ENCODE peak calls at places on chromosome 1, in ten cellular contexts. One of them, this sample, is unnamed.
A peak's percentile ranks its signal among the peaks of the same experiment; 100 is the strongest.

GRCh38 chr1:39657402-39657801 is 14.5 kb downstream of the NT5C1A start:
- DNase-seq in NCI-H748 treated with DMSO at 0.1 percent for 48 hours: no peak
- DNase-seq in NK-92 treated with Interleukin-12 subunit alpha and Interleukin-12 subunit beta, amount 100 ng/mL, for 24 hours: no peak
- DNase-seq in T-helper 9 cell: no peak
- DNase-seq in RPMI7951: peak; percentile 52
- DNase-seq in ecto neural progenitor cell: no peak
- DNase-seq in aorta: no peak
- DNase-seq in GM10248: no peak
- DNase-seq in prostate gland: no peak
- DNase-seq in fibroblast of the aortic adventitia: peak; percentile 21
- DNase-seq in this sample: no peak

GRCh38 chr1:37471345-37472231 is 2.8 kb upstream of the ZC3H12A start:
- DNase-seq in GM10248: no peak
- DNase-seq in fibroblast of the aortic adventitia: peak; percentile 88
- DNase-seq in aorta: peak; percentile 91
- DNase-seq in ecto neural progenitor cell: no peak
- DNase-seq in prostate gland: peak; percentile 81
- DNase-seq in NK-92 treated with Interleukin-12 subunit alpha and Interleukin-12 subunit beta, amount 100 ng/mL, for 24 hours: no peak
- DNase-seq in T-helper 9 cell: no peak
- DNase-seq in NCI-H748 treated with DMSO at 0.1 percent for 48 hours: no peak
- DNase-seq in RPMI7951: peak; percentile 95
- DNase-seq in this sample: peak; percentile 92

GRCh38 chr1:191582169-191582568 is 576.1 kb upstream of the RGS18 start:
- DNase-seq in T-helper 9 cell: no peak
- DNase-seq in ecto neural progenitor cell: no peak
- DNase-seq in RPMI7951: no peak
- DNase-seq in NK-92 treated with Interleukin-12 subunit alpha and Interleukin-12 subunit beta, amount 100 ng/mL, for 24 hours: no peak
- DNase-seq in aorta: no peak
- DNase-seq in GM10248: no peak
- DNase-seq in fibroblast of the aortic adventitia: peak; percentile 8
- DNase-seq in NCI-H748 treated with DMSO at 0.1 percent for 48 hours: no peak
- DNase-seq in prostate gland: no peak
- DNase-seq in this sample: no peak

GRCh38 chr1:173590557-173590956 is 12.3 kb downstream of the SLC9C2 start:
- DNase-seq in prostate gland: no peak
- DNase-seq in GM10248: no peak
- DNase-seq in fibroblast of the aortic adventitia: no peak
- DNase-seq in aorta: no peak
- DNase-seq in ecto neural progenitor cell: no peak
- DNase-seq in NCI-H748 treated with DMSO at 0.1 percent for 48 hours: no peak
- DNase-seq in NK-92 treated with Interleukin-12 subunit alpha and Interleukin-12 subunit beta, amount 100 ng/mL, for 24 hours: no peak
- DNase-seq in RPMI7951: peak; percentile 61
- DNase-seq in T-helper 9 cell: no peak
- DNase-seq in this sample: no peak

GRCh38 chr1:19647643-19648042 is 3.5 kb downstream of the NBL1 start:
- DNase-seq in NCI-H748 treated with DMSO at 0.1 percent for 48 hours: no peak
- DNase-seq in fibroblast of the aortic adventitia: peak; percentile 26
- DNase-seq in ecto neural progenitor cell: no peak
- DNase-seq in RPMI7951: no peak
- DNase-seq in T-helper 9 cell: no peak
- DNase-seq in NK-92 treated with Interleukin-12 subunit alpha and Interleukin-12 subunit beta, amount 100 ng/mL, for 24 hours: no peak
- DNase-seq in GM10248: no peak
- DNase-seq in prostate gland: peak; percentile 42
- DNase-seq in aorta: no peak
- DNase-seq in this sample: no peak

GRCh38 chr1:44905276-44905675 is 62.2 kb upstream of the PTCH2 start:
- DNase-seq in GM10248: no peak
- DNase-seq in RPMI7951: no peak
- DNase-seq in prostate gland: no peak
- DNase-seq in T-helper 9 cell: no peak
- DNase-seq in ecto neural progenitor cell: no peak
- DNase-seq in aorta: no peak
- DNase-seq in fibroblast of the aortic adventitia: peak; percentile 25
- DNase-seq in NK-92 treated with Interleukin-12 subunit alpha and Interleukin-12 subunit beta, amount 100 ng/mL, for 24 hours: no peak
- DNase-seq in NCI-H748 treated with DMSO at 0.1 percent for 48 hours: no peak
- DNase-seq in this sample: no peak

GRCh38 chr1:86460998-86461397 is 7.7 kb upstream of the CLCA1 start:
- DNase-seq in GM10248: no peak
- DNase-seq in RPMI7951: no peak
- DNase-seq in NK-92 treated with Interleukin-12 subunit alpha and Interleukin-12 subunit beta, amount 100 ng/mL, for 24 hours: no peak
- DNase-seq in fibroblast of the aortic adventitia: no peak
- DNase-seq in ecto neural progenitor cell: no peak
- DNase-seq in T-helper 9 cell: no peak
- DNase-seq in prostate gland: no peak
- DNase-seq in NCI-H748 treated with DMSO at 0.1 percent for 48 hours: no peak
- DNase-seq in aorta: no peak
- DNase-seq in this sample: no peak

GRCh38 chr1:155004352-155005075 is 1.9 kb downstream of the ZBTB7B start:
- DNase-seq in NCI-H748 treated with DMSO at 0.1 percent for 48 hours: no peak
- DNase-seq in prostate gland: no peak
- DNase-seq in RPMI7951: no peak
- DNase-seq in aorta: no peak
- DNase-seq in NK-92 treated with Interleukin-12 subunit alpha and Interleukin-12 subunit beta, amount 100 ng/mL, for 24 hours: no peak
- DNase-seq in GM10248: no peak
- DNase-seq in fibroblast of the aortic adventitia: no peak
- DNase-seq in ecto neural progenitor cell: no peak
- DNase-seq in T-helper 9 cell: no peak
- DNase-seq in this sample: no peak

GRCh38 chr1:145962157-145963102 is 1.9 kb downstream of the ANKRD34A start:
- DNase-seq in T-helper 9 cell: peak; percentile 13
- DNase-seq in RPMI7951: peak; percentile 42
- DNase-seq in ecto neural progenitor cell: peak; percentile 53
- DNase-seq in NCI-H748 treated with DMSO at 0.1 percent for 48 hours: peak; percentile 29
- DNase-seq in fibroblast of the aortic adventitia: no peak
- DNase-seq in NK-92 treated with Interleukin-12 subunit alpha and Interleukin-12 subunit beta, amount 100 ng/mL, for 24 hours: no peak
- DNase-seq in prostate gland: peak; percentile 57
- DNase-seq in aorta: peak; percentile 57
- DNase-seq in GM10248: peak; percentile 37
- DNase-seq in this sample: peak; percentile 60

GRCh38 chr1:101253976-101254660 is 17.3 kb downstream of the S1PR1 start:
- DNase-seq in prostate gland: no peak
- DNase-seq in RPMI7951: peak; percentile 62
- DNase-seq in aorta: no peak
- DNase-seq in fibroblast of the aortic adventitia: peak; percentile 83
- DNase-seq in NK-92 treated with Interleukin-12 subunit alpha and Interleukin-12 subunit beta, amount 100 ng/mL, for 24 hours: no peak
- DNase-seq in NCI-H748 treated with DMSO at 0.1 percent for 48 hours: no peak
- DNase-seq in ecto neural progenitor cell: no peak
- DNase-seq in GM10248: no peak
- DNase-seq in T-helper 9 cell: no peak
- DNase-seq in this sample: no peak

GRCh38 chr1:51284487-51284954 is 45.8 kb downstream of the TTC39A start:
- DNase-seq in NCI-H748 treated with DMSO at 0.1 percent for 48 hours: no peak
- DNase-seq in GM10248: no peak
- DNase-seq in T-helper 9 cell: no peak
- DNase-seq in aorta: no peak
- DNase-seq in RPMI7951: peak; percentile 79
- DNase-seq in prostate gland: no peak
- DNase-seq in NK-92 treated with Interleukin-12 subunit alpha and Interleukin-12 subunit beta, amount 100 ng/mL, for 24 hours: no peak
- DNase-seq in fibroblast of the aortic adventitia: peak; percentile 59
- DNase-seq in ecto neural progenitor cell: no peak
- DNase-seq in this sample: peak; percentile 53

GRCh38 chr1:63807063-63807462 is 33.2 kb downstream of the ROR1 start:
- DNase-seq in T-helper 9 cell: no peak
- DNase-seq in GM10248: no peak
- DNase-seq in RPMI7951: no peak
- DNase-seq in NK-92 treated with Interleukin-12 subunit alpha and Interleukin-12 subunit beta, amount 100 ng/mL, for 24 hours: no peak
- DNase-seq in NCI-H748 treated with DMSO at 0.1 percent for 48 hours: no peak
- DNase-seq in aorta: no peak
- DNase-seq in prostate gland: no peak
- DNase-seq in ecto neural progenitor cell: peak; percentile 56
- DNase-seq in fibroblast of the aortic adventitia: no peak
- DNase-seq in this sample: no peak

GRCh38 chr1:25193151-25193742 is 39.1 kb downstream of the SYF2 start:
- DNase-seq in fibroblast of the aortic adventitia: no peak
- DNase-seq in prostate gland: no peak
- DNase-seq in NCI-H748 treated with DMSO at 0.1 percent for 48 hours: no peak
- DNase-seq in NK-92 treated with Interleukin-12 subunit alpha and Interleukin-12 subunit beta, amount 100 ng/mL, for 24 hours: no peak
- DNase-seq in ecto neural progenitor cell: no peak
- DNase-seq in GM10248: no peak
- DNase-seq in T-helper 9 cell: no peak
- DNase-seq in aorta: no peak
- DNase-seq in RPMI7951: no peak
- DNase-seq in this sample: no peak

This sample was measured in right atrium auricular region.